ENCODE peak calls at places on chromosome 3, in six cellular contexts. B is breast epithelium; F is CD8-positive, alpha-beta memory T cell; S is heart right ventricle; E is aorta; D is gastrocnemius medialis. A is an unnamed sample.

GRCh38 chr3:151462278-151462779 is 1.5 kb upstream of the IGSF10 start:
- DNase-seq in B (no peak), F (no peak), S (no peak), E (no peak), D (no peak), A (no peak)

GRCh38 chr3:170572665-170573253 is 13.1 kb downstream of the SLC7A14 start:
- DNase-seq in B (no peak), F (no peak), S (no peak), E (no peak), D (no peak), A (no peak)

GRCh38 chr3:39361252-39361927 is 21.8 kb upstream of the SLC25A38 start:
- DNase-seq in B (no peak), F (peak; percentile 57), S (no peak), E (no peak), D (no peak), A (peak; percentile 67)

GRCh38 chr3:89107461-89108035 is at the start of gene EPHA3:
- DNase-seq in B (no peak), F (peak; percentile 48), S (peak; percentile 82), E (peak; percentile 89), D (peak; percentile 15), A (peak; percentile 38)

GRCh38 chr3:127634653-127635052 is 5.7 kb downstream of the PODXL2 start:
- DNase-seq in B (no peak), F (no peak), S (no peak), E (peak; percentile 6), D (no peak), A (no peak)

GRCh38 chr3:123064914-123065313 is 1.9 kb upstream of the PDIA5 start:
- DNase-seq in B (no peak), F (no peak), S (no peak), E (no peak), D (no peak), A (no peak)

GRCh38 chr3:194768586-194768985 is 82.9 kb downstream of the FAM43A start:
- DNase-seq in B (no peak), F (no peak), S (no peak), E (no peak), D (no peak), A (no peak)

GRCh38 chr3:72660270-72661114 is 187.8 kb downstream of the SHQ1 start:
- DNase-seq in B (no peak), F (no peak), S (no peak), E (no peak), D (no peak), A (no peak)

GRCh38 chr3:116140100-116140689 is 305.1 kb downstream of the LSAMP start:
- DNase-seq in B (no peak), F (no peak), S (no peak), E (no peak), D (no peak), A (no peak)

GRCh38 chr3:185216587-185216918 is 37.3 kb downstream of the EHHADH start:
- DNase-seq in B (no peak), F (no peak), S (peak; percentile 22), E (peak; percentile 70), D (no peak), A (no peak)

GRCh38 chr3:197518794-197519451 is 36.8 kb downstream of the BDH1 start:
- DNase-seq in B (no peak), F (peak; percentile 63), S (no peak), E (peak; percentile 49), D (no peak), A (no peak)

GRCh38 chr3:195147649-195148121 is 123.3 kb downstream of the XXYLT1 start:
- DNase-seq in B (no peak), F (no peak), S (peak; percentile 54), E (no peak), D (no peak), A (no peak)

GRCh38 chr3:131432441-131432840 is 50.9 kb downstream of the NUDT16 start:
- DNase-seq in B (no peak), F (no peak), S (no peak), E (no peak), D (no peak), A (no peak)

GRCh38 chr3:42498791-42499477 is 3.5 kb upstream of the VIPR1 start:
- DNase-seq in B (peak; percentile 12), F (no peak), S (no peak), E (peak; percentile 69), D (no peak), A (no peak)

GRCh38 chr3:109152326-109152725 is 15.8 kb downstream of the C3orf85 start:
- DNase-seq in B (no peak), F (no peak), S (no peak), E (no peak), D (no peak), A (no peak)

GRCh38 chr3:126999383-126999782 is 16.5 kb downstream of the PLXNA1 start:
- DNase-seq in B (no peak), F (no peak), S (no peak), E (no peak), D (no peak), A (no peak)

GRCh38 chr3:71536376-71536965 is 47.1 kb downstream of the FOXP1 start:
- DNase-seq in B (no peak), F (no peak), S (no peak), E (no peak), D (no peak), A (no peak)

GRCh38 chr3:155323063-155323666 is 29.7 kb upstream of the STRIT1 start:
- DNase-seq in B (no peak), F (no peak), S (peak; percentile 36), E (no peak), D (peak; percentile 33), A (peak; percentile 2)

GRCh38 chr3:10017636-10018292 is 8.5 kb upstream of the FANCD2 start:
- DNase-seq in B (no peak), F (no peak), S (no peak), E (no peak), D (no peak), A (no peak)

GRCh38 chr3:141950572-141951493 is 74.4 kb downstream of the ATP1B3 start:
- DNase-seq in B (no peak), F (no peak), S (no peak), E (no peak), D (no peak), A (no peak)

GRCh38 chr3:184430940-184431339 is 51.1 kb downstream of the CHRD start:
- DNase-seq in B (no peak), F (no peak), S (no peak), E (no peak), D (no peak), A (no peak)

GRCh38 chr3:129673897-129674797 is 67.7 kb upstream of the PLXND1 start:
- DNase-seq in B (no peak), F (no peak), S (no peak), E (no peak), D (no peak), A (no peak)

GRCh38 chr3:46113608-46114007 is 86.3 kb upstream of the XCR1 start:
- DNase-seq in B (no peak), F (no peak), S (no peak), E (no peak), D (no peak), A (no peak)

GRCh38 chr3:46114324-46114988 is 87.2 kb upstream of the XCR1 start:
- DNase-seq in B (no peak), F (no peak), S (no peak), E (no peak), D (no peak), A (no peak)

GRCh38 chr3:46112984-46113383 is 85.7 kb upstream of the XCR1 start:
- DNase-seq in B (no peak), F (no peak), S (no peak), E (no peak), D (no peak), A (no peak)

GRCh38 chr3:46110701-46111493 is 83.6 kb upstream of the XCR1 start:
- DNase-seq in B (peak; percentile 67), F (no peak), S (no peak), E (no peak), D (no peak), A (no peak)

DNA sequence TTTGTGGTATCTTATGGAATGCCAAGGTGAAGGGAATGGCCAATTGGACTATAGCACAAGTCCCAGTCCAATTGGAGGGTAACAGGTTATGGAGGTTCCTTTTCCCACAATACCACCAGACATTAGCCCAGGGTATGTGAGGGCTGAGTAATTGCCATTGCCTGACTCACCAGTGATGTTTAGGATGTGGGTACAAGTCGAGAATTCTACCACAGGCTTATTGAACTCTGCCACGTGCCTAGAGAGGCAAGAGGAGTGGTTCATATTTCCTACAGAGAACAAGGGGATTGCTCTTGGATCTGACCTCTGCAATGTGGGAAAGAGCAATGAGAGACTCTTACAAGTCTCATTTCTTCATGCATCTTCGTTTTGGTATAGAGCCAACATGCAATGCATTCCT is 85.0 kb upstream of the XCR1 start:
- DNase-seq in B (no peak), F (no peak), S (no peak), E (no peak), D (no peak), A (no peak)
- H3K4me1 ChIP-seq in B (no peaks in the 10 kb centered on the region), F (peaks cover 32% of the 10 kb centered on the region), S (no peaks in the 10 kb centered on the region), E (no peaks in the 10 kb centered on the region), D (no peaks in the 10 kb centered on the region), A (peaks cover 24% of the 10 kb centered on the region)

DNA sequence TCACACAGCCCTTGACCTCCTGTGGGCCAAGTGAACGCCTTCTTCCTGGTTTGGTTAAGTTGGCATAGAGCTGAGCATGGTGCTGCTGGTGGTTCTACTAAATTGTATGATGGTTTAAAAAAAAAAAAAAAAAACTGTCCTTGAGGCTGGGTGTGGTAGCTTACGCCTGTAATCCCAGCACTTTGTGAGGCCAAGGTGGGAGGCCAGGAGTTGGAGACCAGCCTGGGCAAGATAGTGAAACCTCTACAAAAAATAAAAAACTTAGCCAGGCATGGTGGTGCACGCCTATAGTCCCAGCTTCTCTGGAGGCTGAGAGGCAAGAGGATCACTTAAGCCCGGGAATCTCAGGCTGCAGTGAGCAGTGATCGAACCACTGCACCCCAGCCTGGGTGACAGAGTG is 58.9 kb upstream of the FLNB start:
- DNase-seq in B (no peak), F (no peak), S (no peak), E (no peak), D (no peak), A (no peak)
- H3K27ac ChIP-seq in B (peak overlapping the region; percentile 88), F (no peak overlapping the region), S (peak overlapping the region; percentile 90), E (no peak overlapping the region), D (no peak overlapping the region), A (no peak overlapping the region)

DNA sequence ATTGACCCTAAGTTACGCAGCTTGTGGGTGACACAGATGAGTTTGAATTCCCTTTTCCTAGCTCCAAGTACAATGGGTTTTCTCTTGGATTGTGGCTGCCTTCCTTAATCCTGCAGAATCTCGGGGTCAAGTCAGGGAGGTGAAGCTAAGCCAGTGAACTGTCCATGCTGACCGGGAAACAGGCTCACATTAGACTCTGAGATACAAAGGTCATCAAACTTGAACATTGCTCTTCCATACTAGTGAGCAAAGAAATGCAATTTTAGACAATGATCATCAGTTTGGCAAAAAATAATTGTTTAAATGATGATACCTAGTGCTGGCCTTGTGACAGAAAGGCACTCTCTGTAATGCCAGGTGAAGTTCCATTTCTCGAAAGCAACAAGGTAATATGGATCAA is 31.6 kb downstream of the SLC6A1 start:
- DNase-seq in B (no peak), F (no peak), S (no peak), E (peak; percentile 2), D (no peak), A (no peak)
- H3K27me3 ChIP-seq in B (no peaks in the 10 kb centered on the region), F (no peaks in the 10 kb centered on the region), S (peaks cover 15% of the 10 kb centered on the region), E (no peaks in the 10 kb centered on the region), D (peaks cover 3% of the 10 kb centered on the region), A (no peaks in the 10 kb centered on the region)

DNA sequence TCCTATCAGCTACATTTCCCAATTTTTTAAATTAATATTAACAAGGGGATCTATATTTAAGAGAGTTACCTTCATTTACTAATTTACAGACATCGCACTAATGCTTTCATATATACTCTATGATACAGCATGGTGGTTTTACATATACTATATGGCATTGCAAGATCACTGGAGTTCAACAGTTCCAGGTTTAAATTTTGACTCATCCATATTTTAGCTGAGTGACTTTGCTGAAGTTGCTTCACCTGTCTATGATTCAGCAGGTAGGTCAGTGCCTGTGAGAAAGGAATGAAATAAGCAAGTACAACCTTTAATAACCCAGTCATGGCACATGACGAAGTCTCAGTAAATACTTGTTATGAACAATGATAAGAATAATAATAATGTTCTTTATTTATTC is 211.1 kb downstream of the P3H2 start:
- DNase-seq in B (no peak), F (no peak), S (no peak), E (no peak), D (no peak), A (no peak)
- H3K4me1 ChIP-seq in B (no peaks in the 10 kb centered on the region), F (no peaks in the 10 kb centered on the region), S (no peaks in the 10 kb centered on the region), E (no peaks in the 10 kb centered on the region), D (peaks cover 4% of the 10 kb centered on the region), A (no peaks in the 10 kb centered on the region)

A was measured in CD4-positive, alpha-beta memory T cell.